ENCODE peak calls at places on chromosomes 5 and 9, in eight cellular contexts. N is uterus, S is heart right ventricle, Y is lung, M is neural crest cell, R is foreskin keratinocyte, L is omental fat pad, K is kidney. U is an unnamed sample.

GRCh38 chr5:3024126-3024525 is 272.6 kb upstream of the IRX2 start:
- DNase-seq in N (no peak), S (no peak), Y (no peak), M (no peak), R (no peak), L (no peak), K (no peak), U (no peak)

GRCh38 chr5:122101636-122102285 is 23.7 kb upstream of the LOX start:
- DNase-seq in N (no peak), S (no peak), Y (no peak), M (no peak), R (peak), L (no peak), K (no peak), U (no peak)

GRCh38 chr5:129410488-129410887 is 49.6 kb upstream of the ADAMTS19 start:
- DNase-seq in N (no peak), S (no peak), Y (no peak), M (no peak), R (no peak), L (no peak), K (no peak), U (no peak)

GRCh38 chr5:132059696-132060500 is 557 bp upstream of the IL3 start:
- DNase-seq in N (peak), S (no peak), Y (no peak), M (no peak), R (no peak), L (peak), K (peak), U (peak)

GRCh38 chr5:114101153-114101552 is 260.7 kb upstream of the KCNN2 start:
- DNase-seq in N (no peak), S (no peak), Y (no peak), M (no peak), R (peak), L (no peak), K (no peak), U (no peak)

GRCh38 chr9:107631788-107632187 is 142.2 kb upstream of the KLF4 start:
- DNase-seq in N (no peak), S (no peak), Y (no peak), M (no peak), R (no peak), L (no peak), K (no peak), U (no peak)

GRCh38 chr5:142432369-142432863 is 107.6 kb upstream of the SPRY4 start:
- DNase-seq in N (no peak), S (no peak), Y (peak), M (no peak), R (no peak), L (no peak), K (peak), U (no peak)

GRCh38 chr5:10534491-10535236 is 29.2 kb upstream of the ANKRD33B start:
- DNase-seq in N (no peak), S (no peak), Y (no peak), M (no peak), R (no peak), L (no peak), K (peak), U (no peak)

GRCh38 chr5:56851258-56851941 is 36.1 kb downstream of the MAP3K1 start:
- DNase-seq in N (no peak), S (no peak), Y (no peak), M (no peak), R (no peak), L (no peak), K (no peak), U (no peak)

GRCh38 chr9:107239474-107239873 is 43.6 kb upstream of the RAD23B start:
- DNase-seq in N (no peak), S (no peak), Y (no peak), M (no peak), R (peak), L (no peak), K (no peak), U (no peak)

GRCh38 chr9:111298831-111299603 is 31.0 kb downstream of the OR2K2 start:
- DNase-seq in N (peak), S (peak), Y (no peak), M (no peak), R (peak), L (no peak), K (peak), U (no peak)

GRCh38 chr9:76718166-76718565 is 46.1 kb upstream of the PCA3 start:
- DNase-seq in N (no peak), S (no peak), Y (no peak), M (no peak), R (no peak), L (no peak), K (no peak), U (no peak)
- TF ChIP-seq CTCF in N (no peak), S (no peak), Y (no peak), M (peak), R (no peak), L (no peak), K (no peak), U (no peak)

GRCh38 chr5:170070556-170071412 is 34.9 kb upstream of the FOXI1 start:
- DNase-seq in N (no peak), S (peak), Y (no peak), M (peak), R (peak), L (no peak), K (peak), U (peak)
- TF ChIP-seq CTCF in N (no peak), S (peak), Y (peak), M (peak), R (peak), L (no peak), K (peak), U (peak)

GRCh38 chr9:113452206-113452605 is 11.3 kb upstream of the RGS3 start:
- DNase-seq in N (no peak), S (no peak), Y (no peak), M (no peak), R (no peak), L (no peak), K (no peak), U (no peak)

GRCh38 chr9:113444736-113445135 is 18.8 kb upstream of the RGS3 start:
- DNase-seq in N (no peak), S (no peak), Y (no peak), M (no peak), R (no peak), L (no peak), K (no peak), U (no peak)

GRCh38 chr9:113446323-113446740 is 17.2 kb upstream of the RGS3 start:
- DNase-seq in N (no peak), S (no peak), Y (no peak), M (no peak), R (peak), L (no peak), K (no peak), U (no peak)
- TF ChIP-seq CTCF in N (peak), S (peak), Y (peak), M (peak), R (peak), L (no peak), K (peak), U (peak)

DNA sequence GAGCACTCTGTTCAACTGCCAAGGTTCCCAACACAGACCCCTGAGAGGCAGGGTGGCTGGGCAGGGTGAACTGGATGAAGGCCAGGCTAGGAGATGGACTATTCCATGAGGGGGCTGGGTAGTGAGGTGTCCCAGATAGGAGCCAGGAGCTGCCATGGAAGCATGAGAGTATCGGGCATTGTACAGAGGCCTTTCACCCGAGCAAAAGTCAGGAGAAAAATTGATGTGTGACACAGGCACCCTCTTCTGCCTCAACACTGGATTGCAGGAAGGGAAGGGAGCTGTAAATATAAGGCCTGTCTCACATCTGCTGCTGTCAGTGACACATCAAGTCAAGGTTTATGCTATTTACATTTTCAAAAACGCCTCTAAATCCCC is 74.6 kb downstream of the UBAP1 start:
- DNase-seq in N (peak), S (peak), Y (no peak), M (no peak), R (peak), L (no peak), K (no peak), U (no peak)
- TF ChIP-seq CTCF in N (no peak), S (no peak), Y (no peak), M (no peak), R (peak), L (peak), K (no peak), U (no peak)

DNA sequence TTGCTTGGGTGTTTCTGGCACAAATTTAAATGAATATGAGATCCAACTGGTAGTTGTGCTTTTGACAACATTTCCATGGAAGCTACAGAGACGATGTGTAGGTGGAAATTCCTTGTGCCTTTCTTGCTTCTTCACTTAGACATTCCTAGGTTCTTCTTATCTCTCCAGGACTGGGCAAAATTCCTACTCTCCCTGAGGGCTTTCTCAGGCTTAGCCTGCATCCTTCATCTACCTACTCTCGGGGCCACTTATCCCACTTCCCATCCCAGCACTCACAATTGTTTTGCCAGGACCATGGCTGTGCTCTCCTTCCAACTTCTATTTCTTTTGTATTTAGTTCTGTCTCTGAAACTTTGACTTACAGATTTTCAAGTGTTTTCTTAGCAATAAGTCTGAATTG is 17.8 kb upstream of the SPINK1 start:
- DNase-seq in N (no peak), S (no peak), Y (no peak), M (no peak), R (no peak), L (no peak), K (no peak), U (peak)
- TF ChIP-seq CTCF in N (no peak), S (no peak), Y (no peak), M (no peak), R (no peak), L (no peak), K (no peak), U (no peak)

U was measured in mesothelial cell of epicardium.